ENCODE peak calls at places on chromosome 21, in four cellular contexts. A is K562, T is H1, U is HepG2. D is an unnamed sample.

GRCh38 chr21:45573452-45574035 is 31.3 kb upstream of the SLC19A1 start:
- DNase-seq in A (no peak), U (no peak), T (no peak), D (peak; percentile 14)

GRCh38 chr21:41926068-41926806 is 27.6 kb downstream of the C2CD2 start:
- DNase-seq in T (no peak), A (no peak), U (peak; percentile 60), D (peak; percentile 84)

GRCh38 chr21:32886339-32886738 is 114.8 kb upstream of the PAXBP1 start:
- DNase-seq in A (no peak), T (no peak), U (peak; percentile 7), D (no peak)

GRCh38 chr21:41973861-41974751 is 20.3 kb upstream of the C2CD2 start:
- DNase-seq in T (peak; percentile 43), U (peak; percentile 50), A (peak; percentile 43), D (peak; percentile 14)

GRCh38 chr21:46121286-46122221 is 23.6 kb downstream of the COL6A2 start:
- DNase-seq in T (peak; percentile 39), U (no peak), A (no peak), D (no peak)

GRCh38 chr21:24045775-24046215 is 1561.5 kb downstream of the MRPL39 start:
- DNase-seq in U (no peak), A (no peak), T (peak; percentile 42), D (peak; percentile 98)

GRCh38 chr21:30408782-30409494 is 13.1 kb downstream of the KRTAP13-1 start:
- DNase-seq in U (peak; percentile 14), A (no peak), T (peak; percentile 74), D (no peak)

GRCh38 chr21:46051379-46051770 is 46.5 kb upstream of the COL6A2 start:
- DNase-seq in A (no peak), T (no peak), U (no peak), D (no peak)

GRCh38 chr21:29377266-29377665 is 78.5 kb downstream of the BACH1 start:
- DNase-seq in A (no peak), T (no peak), U (no peak), D (no peak)

GRCh38 chr21:42614811-42615342 is 38.5 kb upstream of the PDE9A start:
- DNase-seq in A (no peak), U (peak; percentile 76), T (no peak), D (no peak)

GRCh38 chr21:42233067-42233981 is 14.4 kb downstream of the ABCG1 start:
- DNase-seq in U (peak; percentile 30), T (no peak), A (peak; percentile 51), D (peak; percentile 86)

GRCh38 chr21:32626633-32627196 is 14.5 kb upstream of the CFAP298 start:
- DNase-seq in A (no peak), T (no peak), U (no peak), D (no peak)

GRCh38 chr21:41361786-41362604 is at the start of gene MX2:
- DNase-seq in U (peak; percentile 35), A (no peak), T (no peak), D (no peak)

GRCh38 chr21:41509733-41510132 is 1.8 kb upstream of the TMPRSS2 start:
- DNase-seq in U (no peak), A (no peak), T (no peak), D (no peak)

GRCh38 chr21:17732306-17732705 is 86.8 kb downstream of the C21orf91 start:
- DNase-seq in A (no peak), U (no peak), T (no peak), D (peak; percentile 62)

GRCh38 chr21:42406201-42406601 is 2.5 kb downstream of the UBASH3A start:
- DNase-seq in U (no peak), A (no peak), T (no peak), D (no peak)

GRCh38 chr21:36693144-36694040 is 5.5 kb upstream of the SIM2 start:
- DNase-seq in T (peak; percentile 83), A (no peak), U (no peak), D (no peak)

GRCh38 chr21:33244082-33244780 is 14.5 kb downstream of the IFNAR2 start:
- DNase-seq in U (no peak), T (no peak), A (no peak), D (no peak)

GRCh38 chr21:41611966-41612606 is 104.1 kb upstream of the TMPRSS2 start:
- DNase-seq in U (peak; percentile 28), T (peak; percentile 73), A (peak; percentile 41), D (no peak)

GRCh38 chr21:40200962-40201361 is 333.7 kb downstream of the PCP4 start:
- DNase-seq in A (no peak), U (no peak), T (no peak), D (no peak)

GRCh38 chr21:32249551-32250280 is 29.1 kb downstream of the MIS18A start:
- DNase-seq in A (no peak), T (no peak), U (no peak), D (no peak)

GRCh38 chr21:30979054-30979453 is 59.2 kb downstream of the KRTAP19-8 start:
- DNase-seq in U (no peak), A (no peak), T (no peak), D (no peak)

GRCh38 chr21:24225432-24225831 is 1381.8 kb downstream of the MRPL39 start:
- DNase-seq in U (no peak), A (no peak), T (no peak), D (no peak)

GRCh38 chr21:7947422-7947821 is 2574.0 kb upstream of the TPTE start:
- DNase-seq in A (no peak), U (no peak), T (no peak), D (no peak)

DNA sequence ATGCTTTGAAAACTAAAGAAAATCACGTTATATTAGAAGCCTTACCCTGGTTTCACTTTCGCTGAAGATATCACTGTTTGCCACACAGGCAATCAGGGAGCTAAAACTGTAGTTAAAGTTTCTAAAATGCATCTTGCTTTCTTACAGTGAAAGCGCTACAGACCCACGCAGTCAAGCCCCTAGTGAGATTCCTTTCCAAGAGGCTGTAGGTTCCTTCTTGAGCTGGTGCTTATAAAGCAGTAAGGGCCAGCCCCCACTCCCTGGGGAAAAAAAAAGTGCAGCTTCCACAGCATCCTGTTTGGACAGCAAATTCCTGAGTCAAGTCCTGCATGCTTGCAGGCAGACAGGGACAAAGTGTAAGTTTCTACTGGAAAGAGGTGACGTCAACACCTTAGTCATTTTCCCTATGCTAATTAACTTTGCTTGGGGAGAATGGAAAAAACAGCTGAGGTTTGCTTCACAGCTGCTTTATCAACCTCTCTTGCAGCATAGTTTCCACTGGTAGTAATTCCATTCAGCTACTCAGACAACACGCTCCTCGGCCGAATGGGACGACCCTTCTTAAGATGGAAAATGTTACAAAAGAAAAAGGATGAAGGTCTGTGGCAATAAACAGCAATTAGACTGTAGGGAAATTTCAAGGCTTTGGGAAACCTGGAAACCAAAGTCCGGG is 14.7 kb upstream of the KCNE1 start:
- DNase-seq in U (peak; percentile 96), T (no peak), A (no peak), D (peak; percentile 99)
- H3K4me1 ChIP-seq in U (peaks cover 62% of the 10 kb centered on the region), T (peaks cover 19% of the 10 kb centered on the region), A (no peaks in the 10 kb centered on the region), D (peaks cover 23% of the 10 kb centered on the region)

GRCh38 chr21:28256420-28256831 is 736.3 kb downstream of the LTN1 start:
- DNase-seq in U (peak; percentile 94), T (no peak), A (no peak), D (no peak)
- TF ChIP-seq JUN in U (peak; percentile 27), T (no peak), A (no peak), D (no peak)

GRCh38 chr21:38389891-38390290 is 108.4 kb downstream of the ERG start:
- DNase-seq in U (no peak), A (no peak), T (no peak), D (peak; percentile 64)

GRCh38 chr21:38392722-38393121 is 105.6 kb downstream of the ERG start:
- DNase-seq in U (no peak), A (no peak), T (no peak), D (no peak)

GRCh38 chr21:38388219-38388618 is 110.1 kb downstream of the ERG start:
- DNase-seq in A (no peak), U (no peak), T (no peak), D (peak; percentile 55)

GRCh38 chr21:38386967-38387366 is 111.3 kb downstream of the ERG start:
- DNase-seq in T (no peak), U (no peak), A (no peak), D (no peak)

DNA sequence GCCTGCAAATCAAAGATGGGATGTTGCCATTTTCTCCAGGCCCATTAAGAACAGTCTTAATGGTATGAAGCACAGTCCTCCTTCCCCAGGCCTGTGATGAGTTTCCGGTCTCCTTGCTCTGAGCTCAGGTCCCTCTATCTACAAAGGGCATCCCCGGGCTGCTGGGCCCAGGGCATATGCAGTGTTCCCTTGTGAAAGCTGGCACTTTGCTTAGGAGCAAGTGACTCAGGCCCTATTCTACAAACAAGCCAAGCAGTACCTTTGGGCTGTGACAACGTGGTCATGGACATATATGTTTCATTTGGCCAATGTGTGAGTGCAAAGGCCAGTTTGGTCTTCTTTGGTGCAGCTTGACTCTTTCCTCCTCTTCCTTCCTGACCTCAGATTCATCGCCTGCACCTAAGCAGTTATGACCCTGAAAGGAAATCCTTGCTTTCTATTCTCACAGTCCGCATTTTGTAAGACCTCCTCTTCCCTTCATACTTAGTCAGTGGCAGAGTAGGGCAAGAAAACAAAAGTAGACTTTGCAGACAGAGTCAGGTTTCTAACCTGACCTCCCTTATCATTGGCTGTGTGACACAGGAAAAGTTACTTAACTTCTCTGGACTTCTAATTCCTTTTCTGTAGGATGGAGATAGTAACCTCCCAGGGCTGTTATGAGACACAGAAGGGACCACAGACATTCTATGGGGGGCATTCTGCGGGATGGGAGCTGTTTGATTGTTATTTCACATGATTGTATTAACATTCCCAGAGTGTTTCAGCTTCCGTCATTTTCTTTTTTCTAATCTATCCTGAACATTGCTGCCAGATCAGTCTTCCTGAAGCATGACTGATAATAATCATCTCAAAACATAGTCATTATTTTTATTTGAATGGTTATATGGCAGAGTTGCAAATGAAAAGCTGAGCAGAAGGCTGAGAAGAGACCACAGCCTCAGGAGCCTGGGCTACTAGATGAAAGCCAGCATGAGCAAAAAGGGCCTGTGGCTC is 109.3 kb downstream of the ERG start:
- DNase-seq in U (no peak), T (no peak), A (no peak), D (peak; percentile 98)
- H3K9ac ChIP-seq in U (no peak overlapping the region), T (no peak overlapping the region), A (no peak overlapping the region), D (peak overlapping the region; percentile 14)

GRCh38 chr21:44013380-44014088 is 1.4 kb downstream of the TRAPPC10 start:
- DNase-seq in A (peak; percentile 15), U (no peak), T (no peak), D (peak; percentile 37)

GRCh38 chr21:44011774-44012473 is at the start of gene TRAPPC10:
- DNase-seq in U (peak; percentile 62), A (peak; percentile 89), T (peak; percentile 85), D (peak; percentile 72)

GRCh38 chr21:44011123-44011773 is 861 bp upstream of the TRAPPC10 start:
- DNase-seq in T (no peak), A (no peak), U (no peak), D (no peak)

GRCh38 chr21:44010429-44010828 is 1.7 kb upstream of the TRAPPC10 start:
- DNase-seq in T (peak; percentile 62), U (peak; percentile 69), A (no peak), D (no peak)

DNA sequence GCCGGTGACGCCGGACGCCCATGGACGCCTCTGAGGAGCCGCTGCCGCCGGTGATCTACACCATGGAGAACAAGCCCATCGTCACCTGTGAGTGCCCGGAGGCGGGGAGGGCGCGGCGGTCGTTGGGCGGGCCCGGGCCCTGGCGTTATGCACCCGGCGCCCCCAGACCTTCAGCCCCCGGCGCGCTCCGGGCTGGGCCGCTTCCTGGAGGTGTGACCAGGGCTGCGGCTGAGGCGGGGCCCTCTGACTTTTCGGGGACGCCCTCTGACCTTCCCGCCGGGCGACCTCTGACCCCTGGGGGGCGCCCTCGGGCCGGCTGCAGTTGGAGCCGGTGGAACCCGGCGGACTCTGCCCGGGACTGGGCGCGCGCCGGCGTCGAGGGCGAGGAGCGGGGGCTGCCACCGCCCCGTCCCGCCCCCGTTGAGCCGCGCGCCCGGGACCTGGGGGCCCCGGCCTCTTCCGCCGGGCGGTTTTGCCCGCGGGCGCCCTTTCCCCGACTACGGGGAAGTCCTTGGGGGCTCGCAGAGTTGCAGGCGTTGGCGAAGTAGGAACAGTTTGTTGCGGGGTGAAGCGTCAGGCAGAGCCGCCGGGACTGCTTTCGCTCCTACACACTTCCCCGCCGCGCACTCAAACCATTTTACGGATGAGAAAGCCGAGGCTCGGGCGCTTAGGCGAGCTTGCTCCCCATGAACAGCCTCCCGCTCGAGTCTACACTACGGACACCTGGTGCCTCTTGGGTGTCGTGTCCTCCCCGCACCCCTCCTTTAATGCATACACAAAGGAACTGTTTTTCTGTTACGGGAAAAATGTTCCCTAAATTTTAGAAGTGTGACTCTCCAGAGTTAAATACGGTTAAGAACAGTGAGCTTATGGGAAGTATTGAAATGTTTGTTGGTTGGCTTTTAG is 618 bp downstream of the TRAPPC10 start:
- DNase-seq in T (peak; percentile 96), U (peak; percentile 65), A (peak; percentile 95), D (peak; percentile 24)
- H3K4me1 ChIP-seq in T (peaks cover 12% of the 10 kb centered on the region), U (peaks cover 50% of the 10 kb centered on the region), A (peaks cover 37% of the 10 kb centered on the region), D (peaks cover 17% of the 10 kb centered on the region)